ENCODE peak calls at places on chromosome 15, in eight cellular contexts. W is upper lobe of left lung; Z is effector memory CD4-positive, alpha-beta T cell; H is hepatocyte; K is HCT116; N is ovary; F is cardiac muscle cell; B is tibial artery. V is an unnamed sample.
A peak's percentile ranks its signal among the peaks of the same experiment; 100 is the strongest.

GRCh38 chr15:88800026-88800425 is 3.2 kb upstream of the ACAN start:
- DNase-seq in W (no peak), Z (no peak), H (no peak), K (no peak), N (no peak), F (no peak), B (no peak), V (no peak)

GRCh38 chr15:63677778-63678177 is 80.6 kb downstream of the FBXL22 start:
- DNase-seq in W (peak; percentile 70), Z (no peak), H (peak; percentile 26), K (no peak), N (peak; percentile 46), F (peak; percentile 1), B (no peak), V (no peak)

GRCh38 chr15:50224606-50225005 is 40.9 kb downstream of the HDC start:
- DNase-seq in W (no peak), Z (no peak), H (no peak), K (no peak), N (no peak), F (peak; percentile 45), B (no peak), V (no peak)

GRCh38 chr15:41487376-41487775 is 6.3 kb upstream of the ITPKA start:
- DNase-seq in W (no peak), Z (no peak), H (no peak), K (no peak), N (no peak), F (no peak), B (no peak), V (no peak)

GRCh38 chr15:79736435-79737000 is 160.3 kb downstream of the MTHFS start:
- DNase-seq in W (no peak), Z (no peak), H (peak; percentile 45), K (no peak), N (no peak), F (no peak), B (no peak), V (no peak)

GRCh38 chr15:85737061-85737460 is 57.7 kb downstream of the KLHL25 start:
- DNase-seq in W (no peak), Z (no peak), H (no peak), K (no peak), N (no peak), F (no peak), B (peak; percentile 48), V (no peak)

GRCh38 chr15:42511010-42511396 is 15.6 kb downstream of the SNAP23 start:
- DNase-seq in W (no peak), Z (no peak), H (peak; percentile 11), K (no peak), N (no peak), F (peak; percentile 84), B (no peak), V (no peak)

GRCh38 chr15:42273099-42273899 is at the start of the genes GANC and TMEM87A:
- DNase-seq in W (peak; percentile 89), Z (peak; percentile 92), H (peak; percentile 99), K (peak; percentile 97), N (peak; percentile 96), F (peak; percentile 99), B (peak; percentile 99), V (peak; percentile 86)

GRCh38 chr15:100771745-100772144 is 107.9 kb upstream of the ALDH1A3 start:
- DNase-seq in W (no peak), Z (no peak), H (peak; percentile 60), K (no peak), N (peak; percentile 31), F (peak; percentile 23), B (no peak), V (no peak)

GRCh38 chr15:60721232-60721576 is 242.3 kb upstream of the ICE2 start:
- DNase-seq in W (no peak), Z (no peak), H (no peak), K (no peak), N (no peak), F (no peak), B (no peak), V (no peak)

GRCh38 chr15:60898896-60899295 is 330.2 kb downstream of the RORA start:
- DNase-seq in W (no peak), Z (no peak), H (no peak), K (no peak), N (no peak), F (no peak), B (no peak), V (no peak)

GRCh38 chr15:68364028-68364659 is 67.8 kb downstream of the ITGA11 start:
- DNase-seq in W (no peak), Z (no peak), H (peak; percentile 30), K (no peak), N (no peak), F (peak; percentile 71), B (peak; percentile 90), V (no peak)

GRCh38 chr15:40941528-40942336 is 11.5 kb upstream of the CHAC1 start:
- DNase-seq in W (peak; percentile 96), Z (peak; percentile 53), H (peak; percentile 92), K (no peak), N (peak; percentile 87), F (peak; percentile 84), B (peak; percentile 85), V (peak; percentile 58)

GRCh38 chr15:42010434-42010833 is 10.4 kb downstream of the PLA2G4E start:
- DNase-seq in W (no peak), Z (no peak), H (peak; percentile 44), K (peak; percentile 13), N (no peak), F (no peak), B (no peak), V (no peak)

GRCh38 chr15:58741032-58741431 is 8.5 kb downstream of the ADAM10 start:
- DNase-seq in W (no peak), Z (no peak), H (no peak), K (no peak), N (no peak), F (no peak), B (no peak), V (no peak)

GRCh38 chr15:80514071-80514780 is 110.0 kb downstream of the ARNT2 start:
- DNase-seq in W (no peak), Z (no peak), H (no peak), K (no peak), N (no peak), F (peak; percentile 91), B (no peak), V (no peak)

GRCh38 chr15:95845862-95846515 is 484.5 kb upstream of the NR2F2 start:
- DNase-seq in W (peak; percentile 69), Z (no peak), H (no peak), K (no peak), N (peak; percentile 77), F (no peak), B (peak; percentile 64), V (no peak)

GRCh38 chr15:59792359-59792758 is 103.2 kb upstream of the BNIP2 start:
- DNase-seq in W (peak; percentile 64), Z (no peak), H (no peak), K (no peak), N (no peak), F (no peak), B (no peak), V (peak; percentile 31)

GRCh38 chr15:85475317-85475701 is 94.9 kb downstream of the AKAP13 start:
- DNase-seq in W (no peak), Z (no peak), H (no peak), K (no peak), N (no peak), F (no peak), B (no peak), V (no peak)

DNA sequence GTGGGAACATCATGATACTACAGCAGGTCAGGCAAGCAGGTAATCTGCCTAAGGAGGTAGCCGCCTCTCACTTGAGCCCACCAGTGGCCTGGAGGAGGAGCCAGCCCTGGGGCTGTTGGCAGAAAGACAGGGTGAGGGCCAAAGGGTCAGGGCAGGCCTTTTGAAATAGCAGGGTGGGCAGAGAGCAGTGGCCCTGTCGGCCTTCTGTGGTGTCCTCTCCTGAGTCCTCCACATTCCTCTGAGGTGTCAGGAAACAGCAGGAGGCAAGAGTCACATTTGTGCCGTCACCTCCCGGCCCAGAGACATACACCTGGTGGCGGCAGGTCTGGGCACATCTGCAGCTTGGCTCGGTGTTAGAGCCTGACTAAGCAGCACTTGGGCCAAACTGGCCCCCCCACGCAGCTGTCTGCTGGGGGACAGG is 3.9 kb upstream of the BNC1 start:
- DNase-seq in W (peak; percentile 36), Z (no peak), H (no peak), K (no peak), N (no peak), F (no peak), B (no peak), V (no peak)
- H3K9me3 ChIP-seq in W (no peaks in the 10 kb centered on the region), Z (no peaks in the 10 kb centered on the region), H (no peaks in the 10 kb centered on the region), K (no peaks in the 10 kb centered on the region), N (no peaks in the 10 kb centered on the region), F (no peaks in the 10 kb centered on the region), B (no peaks in the 10 kb centered on the region), V (no peaks in the 10 kb centered on the region)

GRCh38 chr15:87355946-87356345 is 900.6 kb downstream of the NTRK3 start:
- DNase-seq in W (no peak), Z (no peak), H (no peak), K (no peak), N (no peak), F (no peak), B (no peak), V (no peak)
- H3K9me3 ChIP-seq in W (no peaks in the 10 kb centered on the region), Z (no peaks in the 10 kb centered on the region), H (no peaks in the 10 kb centered on the region), K (peaks cover 10% of the 10 kb centered on the region), N (no peaks in the 10 kb centered on the region), F (no peaks in the 10 kb centered on the region), B (no peaks in the 10 kb centered on the region), V (no peaks in the 10 kb centered on the region)

DNA sequence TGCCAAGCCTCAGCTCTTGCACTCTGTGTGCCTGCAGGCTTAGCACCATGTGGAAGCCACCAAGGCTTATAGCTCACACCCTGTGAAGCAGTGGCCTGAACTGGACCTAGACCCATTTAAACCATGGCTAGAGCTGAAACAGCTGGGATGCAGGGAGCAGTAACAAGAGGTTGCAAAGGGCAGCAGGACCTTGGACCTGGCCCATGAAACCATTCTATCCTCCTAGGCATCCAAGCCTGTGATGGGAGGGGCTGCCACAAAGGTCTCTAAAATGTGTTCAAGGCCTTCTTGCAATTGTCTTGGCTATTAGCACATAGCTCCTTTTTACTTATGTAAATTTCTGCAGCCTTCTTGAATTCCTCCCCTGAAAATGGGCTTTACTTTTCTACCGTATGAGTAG is 57.9 kb upstream of the NPAP1 start:
- DNase-seq in W (no peak), Z (no peak), H (no peak), K (no peak), N (no peak), F (no peak), B (no peak), V (no peak)
- H3K9me3 ChIP-seq in W (peaks cover 3% of the 10 kb centered on the region), Z (no peaks in the 10 kb centered on the region), H (no peaks in the 10 kb centered on the region), K (peaks cover 18% of the 10 kb centered on the region), N (no peaks in the 10 kb centered on the region), F (no peaks in the 10 kb centered on the region), B (no peaks in the 10 kb centered on the region), V (no peaks in the 10 kb centered on the region)

DNA sequence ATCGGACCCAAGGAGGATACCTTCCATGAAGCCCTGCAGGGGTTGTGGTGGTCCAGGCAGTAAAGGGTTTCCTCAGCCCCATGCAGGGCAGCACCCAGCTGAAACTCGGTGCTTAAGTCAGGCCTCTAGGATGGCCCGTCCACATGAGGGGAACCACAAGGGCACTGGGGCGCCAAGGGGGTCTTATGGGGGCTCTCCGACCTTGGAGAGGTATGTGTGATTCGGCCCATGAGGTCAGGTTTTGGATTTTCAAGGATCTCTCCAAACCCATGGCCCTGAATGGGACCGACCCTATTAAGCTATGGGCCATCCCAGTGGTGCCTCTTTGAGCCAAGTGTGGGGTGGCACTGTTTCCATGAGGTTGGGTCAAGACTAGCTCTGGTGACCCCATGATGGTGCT is 233.3 kb downstream of the SNRPN start:
- DNase-seq in W (no peak), Z (no peak), H (no peak), K (no peak), N (no peak), F (no peak), B (peak; percentile 53), V (no peak)
- H3K9me3 ChIP-seq in W (peaks cover 13% of the 10 kb centered on the region), Z (no peaks in the 10 kb centered on the region), H (no peaks in the 10 kb centered on the region), K (no peaks in the 10 kb centered on the region), N (peaks cover 22% of the 10 kb centered on the region), F (no peaks in the 10 kb centered on the region), B (no peaks in the 10 kb centered on the region), V (no peaks in the 10 kb centered on the region)